ENCODE peak calls at places on chromosome 12, in five cellular contexts. R, F, V, N and U are unnamed samples.

GRCh38 chr12:55642275-55643068 is 5.8 kb downstream of the OR10P1 start:
- DNase-seq in R (no peak), F (no peak), V (no peak), N (no peak), U (no peak)

GRCh38 chr12:42691991-42692557 is 102.5 kb upstream of the PRICKLE1 start:
- DNase-seq in R (no peak), F (no peak), V (no peak), N (peak), U (no peak)

GRCh38 chr12:13596714-13597113 is 384.7 kb downstream of the GRIN2B start:
- DNase-seq in R (no peak), F (no peak), V (no peak), N (no peak), U (no peak)

GRCh38 chr12:98696036-98696646 is 51.1 kb downstream of the APAF1 start:
- DNase-seq in R (no peak), F (no peak), V (no peak), N (no peak), U (no peak)

GRCh38 chr12:19201653-19202052 is 72.1 kb downstream of the PLEKHA5 start:
- DNase-seq in R (no peak), F (no peak), V (peak), N (no peak), U (no peak)

GRCh38 chr12:59820594-59821011 is 224.8 kb downstream of the SLC16A7 start:
- DNase-seq in R (no peak), F (no peak), V (peak), N (no peak), U (no peak)

GRCh38 chr12:123882306-123882705 is 90.3 kb downstream of the CCDC92 start:
- DNase-seq in R (no peak), F (no peak), V (no peak), N (no peak), U (peak)

GRCh38 chr12:69906411-69907216 is 81.6 kb downstream of the MYRFL start:
- DNase-seq in R (no peak), F (no peak), V (no peak), N (no peak), U (peak)

GRCh38 chr12:57101892-57102695 is 9.1 kb downstream of the STAT6 start:
- DNase-seq in R (no peak), F (no peak), V (no peak), N (no peak), U (peak)

GRCh38 chr12:39240144-39240486 is 202.8 kb downstream of the KIF21A start:
- DNase-seq in R (no peak), F (no peak), V (no peak), N (no peak), U (no peak)

GRCh38 chr12:54431911-54432814 is 13.1 kb upstream of the ITGA5 start:
- DNase-seq in R (peak), F (peak), V (peak), N (peak), U (peak)

GRCh38 chr12:31958601-31959000 is 614 bp upstream of the RESF1 start:
- DNase-seq in R (no peak), F (no peak), V (no peak), N (no peak), U (no peak)

GRCh38 chr12:113577464-113578121 is 105.9 kb upstream of the LHX5 start:
- DNase-seq in R (no peak), F (no peak), V (no peak), N (no peak), U (no peak)

GRCh38 chr12:52005903-52006703 is 643 bp upstream of the TAMALIN start:
- DNase-seq in R (no peak), F (peak), V (no peak), N (peak), U (no peak)

GRCh38 chr12:10016881-10017280 is 6.5 kb downstream of the CLEC12B start:
- DNase-seq in R (no peak), F (no peak), V (no peak), N (no peak), U (peak)

GRCh38 chr12:22684526-22685118 is 59.7 kb downstream of the ETNK1 start:
- DNase-seq in R (peak), F (no peak), V (no peak), N (no peak), U (peak)

GRCh38 chr12:31218203-31219025 is 107.5 kb downstream of the SINHCAF start:
- DNase-seq in R (no peak), F (no peak), V (no peak), N (no peak), U (no peak)

GRCh38 chr12:96878704-96879103 is 28.4 kb upstream of the NEDD1 start:
- DNase-seq in R (peak), F (no peak), V (peak), N (no peak), U (no peak)

GRCh38 chr12:73181244-73181643 is 909.1 kb downstream of the TRHDE start:
- DNase-seq in R (no peak), F (no peak), V (no peak), N (no peak), U (no peak)

GRCh38 chr12:38544357-38545066 is 227.9 kb downstream of the ALG10B start:
- DNase-seq in R (no peak), F (no peak), V (no peak), N (no peak), U (no peak)

GRCh38 chr12:107681836-107682820 is 3.5 kb upstream of the PWP1 start:
- DNase-seq in R (no peak), F (no peak), V (no peak), N (no peak), U (no peak)
- TF ChIP-seq CTCF in R (no peak), F (no peak), V (no peak), N (no peak), U (no peak)

GRCh38 chr12:6925239-6925542 is 2.6 kb upstream of the ATN1 start:
- DNase-seq in R (peak), F (no peak), V (no peak), N (no peak), U (no peak)

GRCh38 chr12:6927379-6927991 is at the start of gene ATN1:
- DNase-seq in R (peak), F (peak), V (no peak), N (peak), U (peak)

GRCh38 chr12:6923851-6924250 is 3.9 kb upstream of the ATN1 start:
- DNase-seq in R (no peak), F (no peak), V (no peak), N (peak), U (no peak)

GRCh38 chr12:6927999-6928702 is 392 bp downstream of the ATN1 start:
- DNase-seq in R (no peak), F (no peak), V (no peak), N (peak), U (no peak)

GRCh38 chr12:6925543-6926279 is 2.0 kb upstream of the ATN1 start:
- DNase-seq in R (peak), F (peak), V (peak), N (peak), U (peak)
- H3K4me3 ChIP-seq in R (peak), F (peak), V (peak), N (peak), U (peak)

GRCh38 chr12:68356060-68356748 is 24.0 kb upstream of the MDM1 start:
- DNase-seq in R (no peak), F (no peak), V (no peak), N (no peak), U (no peak)
- TF ChIP-seq CTCF in R (no peak), F (no peak), V (no peak), N (no peak), U (no peak)

DNA sequence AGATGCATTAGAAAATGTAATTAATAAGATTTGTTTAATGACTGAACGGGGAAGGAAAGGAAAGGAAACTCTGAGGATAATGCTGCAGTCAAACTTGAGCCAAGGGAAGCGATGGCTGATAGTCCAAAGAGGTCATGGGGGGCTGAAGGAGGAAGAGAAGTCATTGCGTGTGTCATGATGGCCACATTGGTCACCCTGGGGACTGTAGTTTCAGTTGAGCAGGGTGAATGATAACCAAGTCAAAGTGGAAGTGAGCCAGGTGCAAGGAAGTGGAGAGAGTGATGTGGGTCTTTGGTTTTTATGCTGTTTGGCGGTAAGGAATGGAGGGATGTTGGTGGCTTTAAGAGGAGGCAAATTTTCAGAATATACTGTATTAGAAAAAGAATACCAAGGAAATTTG is 21.6 kb downstream of the C12orf75 start:
- DNase-seq in R (no peak), F (no peak), V (no peak), N (no peak), U (no peak)
- H3K4me3 ChIP-seq in R (no peak), F (no peak), V (no peak), N (no peak), U (no peak)

DNA sequence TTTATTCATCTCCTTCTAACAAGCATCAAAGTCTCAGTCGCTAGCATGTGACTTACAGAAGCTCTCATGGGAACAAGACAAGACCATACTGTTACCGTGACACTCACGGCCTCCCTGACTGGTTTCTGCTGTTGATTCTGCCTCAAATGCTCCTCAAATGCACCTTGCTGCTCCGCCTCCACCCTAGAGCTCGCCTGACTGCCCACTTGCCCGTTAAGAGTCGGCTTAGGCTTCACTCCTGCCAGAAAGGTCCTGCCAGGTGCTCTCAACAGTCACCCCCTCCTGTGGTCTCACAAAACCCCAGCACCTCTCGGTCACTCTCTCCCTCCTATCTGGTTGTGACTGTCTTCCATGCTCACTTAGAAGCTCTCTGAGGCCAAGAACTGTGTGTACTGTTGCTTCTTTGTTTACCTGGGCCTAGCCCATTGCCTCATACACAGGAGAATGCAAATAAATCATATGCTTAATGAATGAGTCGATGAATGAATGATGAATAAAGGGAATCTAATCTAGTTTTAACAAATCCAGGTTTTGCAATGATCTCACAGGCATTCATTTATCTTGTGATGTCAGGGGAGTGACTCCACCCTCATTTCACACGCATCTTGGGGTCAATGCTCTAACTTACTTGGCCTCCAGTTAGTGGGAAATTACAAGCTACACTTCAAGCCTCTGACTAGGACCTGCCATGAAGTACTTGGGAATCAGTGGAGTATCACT is 41.3 kb downstream of the SSH1 start:
- DNase-seq in R (no peak), F (no peak), V (no peak), N (no peak), U (peak)
- TF ChIP-seq CTCF in R (no peak), F (no peak), V (no peak), N (no peak), U (no peak)

GRCh38 chr12:109798691-109799090 is 34.5 kb downstream of the TRPV4 start:
- DNase-seq in R (no peak), F (no peak), V (no peak), N (no peak), U (no peak)
- H3K4me3 ChIP-seq in R (no peak), F (no peak), V (no peak), N (no peak), U (no peak)